ENCODE peak calls at places on chromosome 4, in four cellular contexts. One of them, this sample, is unnamed.

GRCh38 chr4:185270885-185271284 is 61.5 kb downstream of the SNX25 start:
- DNase-seq in Calu3: no peak
- DNase-seq in Right ventricle myocardium superior: no peak
- DNase-seq in cardiac muscle cell: no peak
- DNase-seq in this sample: no peak

GRCh38 chr4:185470503-185471195 is 884 bp downstream of the CCDC110 start:
- DNase-seq in cardiac muscle cell: peak; percentile 11
- DNase-seq in Calu3: peak; percentile 18
- DNase-seq in Right ventricle myocardium superior: peak; percentile 82
- DNase-seq in this sample: peak; percentile 79

GRCh38 chr4:75644095-75644494 is 13.8 kb upstream of the CDKL2 start:
- DNase-seq in cardiac muscle cell: no peak
- DNase-seq in Calu3: no peak
- DNase-seq in Right ventricle myocardium superior: no peak
- DNase-seq in this sample: no peak

GRCh38 chr4:53714377-53715140 is 123.3 kb upstream of the LNX1 start:
- DNase-seq in Right ventricle myocardium superior: no peak
- DNase-seq in Calu3: no peak
- DNase-seq in cardiac muscle cell: no peak
- DNase-seq in this sample: no peak

GRCh38 chr4:72084587-72085011 is 52.8 kb downstream of the NPFFR2 start:
- DNase-seq in Right ventricle myocardium superior: no peak
- DNase-seq in cardiac muscle cell: peak; percentile 34
- DNase-seq in Calu3: no peak
- DNase-seq in this sample: no peak

GRCh38 chr4:152935661-152936445 is at the start of gene FHDC1:
- DNase-seq in Right ventricle myocardium superior: no peak
- DNase-seq in cardiac muscle cell: peak; percentile 69
- DNase-seq in Calu3: peak; percentile 80
- DNase-seq in this sample: peak; percentile 90

GRCh38 chr4:122854444-122854843 is 27.8 kb downstream of the FGF2 start:
- DNase-seq in cardiac muscle cell: no peak
- DNase-seq in Calu3: no peak
- DNase-seq in Right ventricle myocardium superior: no peak
- DNase-seq in this sample: no peak

GRCh38 chr4:185142563-185142910 is 529 bp upstream of the SLC25A4 start:
- DNase-seq in cardiac muscle cell: no peak
- DNase-seq in Right ventricle myocardium superior: no peak
- DNase-seq in Calu3: no peak
- DNase-seq in this sample: no peak

GRCh38 chr4:11904117-11904535 is 475.4 kb upstream of the HS3ST1 start:
- DNase-seq in cardiac muscle cell: no peak
- DNase-seq in Right ventricle myocardium superior: peak; percentile 76
- DNase-seq in Calu3: no peak
- DNase-seq in this sample: peak; percentile 50

GRCh38 chr4:82648356-82648755 is 86.6 kb upstream of the TMEM150C start:
- DNase-seq in Right ventricle myocardium superior: no peak
- DNase-seq in Calu3: no peak
- DNase-seq in cardiac muscle cell: no peak
- DNase-seq in this sample: no peak

GRCh38 chr4:83413676-83414075 is 41.9 kb downstream of the HELQ start:
- DNase-seq in cardiac muscle cell: no peak
- DNase-seq in Right ventricle myocardium superior: no peak
- DNase-seq in Calu3: no peak
- DNase-seq in this sample: no peak

GRCh38 chr4:123599920-123600394 is 203.4 kb downstream of the SPRY1 start:
- DNase-seq in Right ventricle myocardium superior: peak; percentile 81
- DNase-seq in cardiac muscle cell: peak; percentile 27
- DNase-seq in Calu3: peak; percentile 80
- DNase-seq in this sample: peak; percentile 84

GRCh38 chr4:86788826-86789225 is 60.4 kb downstream of the SLC10A6 start:
- DNase-seq in cardiac muscle cell: no peak
- DNase-seq in Right ventricle myocardium superior: no peak
- DNase-seq in Calu3: no peak
- DNase-seq in this sample: no peak

GRCh38 chr4:57342406-57342805 is 232.2 kb upstream of the IGFBP7 start:
- DNase-seq in Right ventricle myocardium superior: no peak
- DNase-seq in cardiac muscle cell: no peak
- DNase-seq in Calu3: no peak
- DNase-seq in this sample: no peak

GRCh38 chr4:88107406-88108107 is 50.9 kb downstream of the ABCG2 start:
- DNase-seq in cardiac muscle cell: no peak
- DNase-seq in Calu3: peak; percentile 8
- DNase-seq in Right ventricle myocardium superior: no peak
- DNase-seq in this sample: no peak

GRCh38 chr4:99755223-99755944 is 61.2 kb upstream of the DAPP1 start:
- DNase-seq in Calu3: no peak
- DNase-seq in Right ventricle myocardium superior: no peak
- DNase-seq in cardiac muscle cell: no peak
- DNase-seq in this sample: no peak

GRCh38 chr4:175309041-175309440 is 390.9 kb downstream of the ADAM29 start:
- DNase-seq in Right ventricle myocardium superior: no peak
- DNase-seq in cardiac muscle cell: no peak
- DNase-seq in Calu3: no peak
- DNase-seq in this sample: no peak

GRCh38 chr4:148376151-148376550 is 66.1 kb downstream of the NR3C2 start:
- DNase-seq in Right ventricle myocardium superior: no peak
- DNase-seq in Calu3: peak; percentile 56
- DNase-seq in cardiac muscle cell: no peak
- DNase-seq in this sample: no peak

GRCh38 chr4:98928131-98928504 is 815 bp downstream of the EIF4E start:
- DNase-seq in cardiac muscle cell: peak; percentile 84
- DNase-seq in Calu3: peak; percentile 71
- DNase-seq in Right ventricle myocardium superior: peak; percentile 67
- DNase-seq in this sample: peak; percentile 71

GRCh38 chr4:118920247-118920646 is 31.6 kb downstream of the SYNPO2 start:
- DNase-seq in cardiac muscle cell: no peak
- DNase-seq in Calu3: no peak
- DNase-seq in Right ventricle myocardium superior: peak; percentile 47
- DNase-seq in this sample: no peak

GRCh38 chr4:156749791-156750403 is 221.7 kb downstream of the PDGFC start:
- DNase-seq in Right ventricle myocardium superior: no peak
- DNase-seq in cardiac muscle cell: no peak
- DNase-seq in Calu3: no peak
- DNase-seq in this sample: no peak

GRCh38 chr4:153809916-153810810 is 21.3 kb upstream of the SFRP2 start:
- DNase-seq in cardiac muscle cell: no peak
- DNase-seq in Right ventricle myocardium superior: no peak
- DNase-seq in Calu3: no peak
- DNase-seq in this sample: no peak

GRCh38 chr4:22187203-22187835 is 238.7 kb upstream of the KCNIP4 start:
- DNase-seq in Right ventricle myocardium superior: no peak
- DNase-seq in Calu3: no peak
- DNase-seq in cardiac muscle cell: no peak
- DNase-seq in this sample: no peak

GRCh38 chr4:43133566-43133965 is 241.1 kb downstream of the GRXCR1 start:
- DNase-seq in Calu3: no peak
- DNase-seq in cardiac muscle cell: no peak
- DNase-seq in Right ventricle myocardium superior: no peak
- DNase-seq in this sample: no peak

GRCh38 chr4:130705023-130705422 is 1609.1 kb downstream of the C4orf33 start:
- DNase-seq in cardiac muscle cell: no peak
- DNase-seq in Calu3: no peak
- DNase-seq in Right ventricle myocardium superior: no peak
- DNase-seq in this sample: no peak

GRCh38 chr4:74632634-74633033 is 161.7 kb downstream of the BTC start:
- DNase-seq in Calu3: peak; percentile 73
- DNase-seq in cardiac muscle cell: no peak
- DNase-seq in Right ventricle myocardium superior: no peak
- DNase-seq in this sample: peak; percentile 36

GRCh38 chr4:54660145-54660535 is 2.4 kb downstream of the KIT start:
- DNase-seq in Calu3: no peak
- DNase-seq in cardiac muscle cell: no peak
- DNase-seq in Right ventricle myocardium superior: no peak
- DNase-seq in this sample: no peak

GRCh38 chr4:94889961-94890360 is 132.2 kb downstream of the BMPR1B start:
- DNase-seq in cardiac muscle cell: no peak
- DNase-seq in Right ventricle myocardium superior: no peak
- DNase-seq in Calu3: no peak
- DNase-seq in this sample: no peak

GRCh38 chr4:147704846-147705245 is 20.9 kb upstream of the PRMT9 start:
- DNase-seq in cardiac muscle cell: no peak
- DNase-seq in Right ventricle myocardium superior: no peak
- DNase-seq in Calu3: no peak
- DNase-seq in this sample: no peak

GRCh38 chr4:2330119-2331042 is 68.5 kb upstream of the MXD4 start:
- DNase-seq in Right ventricle myocardium superior: no peak
- DNase-seq in cardiac muscle cell: no peak
- DNase-seq in Calu3: peak; percentile 37
- DNase-seq in this sample: no peak

GRCh38 chr4:147201016-147201415 is 255.4 kb upstream of the TTC29 start:
- DNase-seq in Calu3: no peak
- DNase-seq in Right ventricle myocardium superior: no peak
- DNase-seq in cardiac muscle cell: no peak
- DNase-seq in this sample: no peak

GRCh38 chr4:84470204-84470785 is 28.8 kb downstream of the NKX6-1 start:
- DNase-seq in Calu3: peak; percentile 18
- DNase-seq in Right ventricle myocardium superior: no peak
- DNase-seq in cardiac muscle cell: no peak
- DNase-seq in this sample: no peak

GRCh38 chr4:159071178-159071968 is 31.5 kb upstream of the RAPGEF2 start:
- DNase-seq in cardiac muscle cell: no peak
- DNase-seq in Right ventricle myocardium superior: no peak
- DNase-seq in Calu3: peak; percentile 11
- DNase-seq in this sample: no peak

GRCh38 chr4:55736605-55737183 is 82.9 kb upstream of the EXOC1L start:
- DNase-seq in Calu3: no peak
- DNase-seq in Right ventricle myocardium superior: no peak
- DNase-seq in cardiac muscle cell: no peak
- DNase-seq in this sample: no peak

GRCh38 chr4:124478518-124478917 is 234.0 kb downstream of the ANKRD50 start:
- DNase-seq in Calu3: no peak
- DNase-seq in cardiac muscle cell: no peak
- DNase-seq in Right ventricle myocardium superior: no peak
- DNase-seq in this sample: no peak

GRCh38 chr4:86981789-86982188 is 47.0 kb downstream of the AFF1 start:
- DNase-seq in Calu3: no peak
- DNase-seq in cardiac muscle cell: no peak
- DNase-seq in Right ventricle myocardium superior: no peak
- DNase-seq in this sample: no peak

GRCh38 chr4:8553216-8553615 is 27.0 kb upstream of the GPR78 start:
- DNase-seq in cardiac muscle cell: no peak
- DNase-seq in Calu3: no peak
- DNase-seq in Right ventricle myocardium superior: no peak
- DNase-seq in this sample: no peak

GRCh38 chr4:122669911-122670738 is 49.3 kb upstream of the IL21 start:
- DNase-seq in cardiac muscle cell: no peak
- DNase-seq in Calu3: no peak
- DNase-seq in Right ventricle myocardium superior: no peak
- DNase-seq in this sample: no peak

This sample was measured in lower lobe of right lung.